ENCODE peak calls at places on chromosomes 3 and 15, in nine cellular contexts. R is NCI-H1092 treated with DMSO at 0.1 percent for 48 hours; L is NCI-H1105 treated with DMSO at 0.1 percent for 48 hours; O is activated CD4-positive, alpha-beta T cell treated with anti-CD3 and anti-CD28 coated beads for 48 hours; D is fibroblast of lung; V is AG09309; Z is mesenteric fat pad; Y is HT1080; K is activated T-helper 9 cell treated with anti-CD3 and anti-CD28 coated beads, Interleukin-2, amount 50 U/mL, for 16 hours. M is an unnamed sample.

GRCh38 chr3:141644931-141645330 is 93.2 kb upstream of the RNF7 start:
- DNase-seq in R (peak), L (peak), O (peak), D (peak), V (peak), Z (no peak), Y (peak), K (peak), M (no peak)

GRCh38 chr3:55795296-55795695 is 308.2 kb upstream of the WNT5A start:
- DNase-seq in R (no peak), L (no peak), O (no peak), D (no peak), V (no peak), Z (no peak), Y (no peak), K (no peak), M (no peak)

GRCh38 chr3:83926291-83926690 is 1032.5 kb upstream of the CADM2 start:
- DNase-seq in R (no peak), L (no peak), O (no peak), D (no peak), V (no peak), Z (no peak), Y (no peak), K (no peak), M (no peak)

GRCh38 chr3:153003860-153004259 is 158.2 kb upstream of the RAP2B start:
- DNase-seq in R (no peak), L (no peak), O (no peak), D (no peak), V (no peak), Z (no peak), Y (no peak), K (no peak), M (no peak)

GRCh38 chr3:161560006-161560637 is 63.5 kb downstream of the OTOL1 start:
- DNase-seq in R (peak), L (peak), O (peak), D (peak), V (no peak), Z (no peak), Y (peak), K (no peak), M (peak)

GRCh38 chr3:4980229-4981159 is 1.3 kb downstream of the BHLHE40 start:
- DNase-seq in R (peak), L (peak), O (peak), D (peak), V (peak), Z (peak), Y (peak), K (peak), M (peak)

GRCh38 chr3:27253831-27254230 is 115.4 kb downstream of the NEK10 start:
- DNase-seq in R (no peak), L (peak), O (peak), D (peak), V (peak), Z (no peak), Y (peak), K (no peak), M (peak)

GRCh38 chr3:169245631-169246030 is 417.9 kb downstream of the MECOM start:
- DNase-seq in R (no peak), L (no peak), O (no peak), D (no peak), V (no peak), Z (no peak), Y (no peak), K (no peak), M (no peak)

GRCh38 chr3:181725033-181725775 is 13.5 kb downstream of the SOX2 start:
- DNase-seq in R (no peak), L (no peak), O (no peak), D (no peak), V (no peak), Z (no peak), Y (no peak), K (no peak), M (no peak)

GRCh38 chr3:143793971-143794370 is 54.3 kb downstream of the SLC9A9 start:
- DNase-seq in R (no peak), L (no peak), O (no peak), D (no peak), V (no peak), Z (no peak), Y (no peak), K (no peak), M (no peak)

GRCh38 chr3:7546219-7546618 is 685.3 kb downstream of the GRM7 start:
- DNase-seq in R (no peak), L (no peak), O (no peak), D (peak), V (no peak), Z (no peak), Y (peak), K (no peak), M (no peak)

GRCh38 chr15:55685292-55685691 is 57.7 kb downstream of the PRTG start:
- DNase-seq in R (no peak), L (no peak), O (no peak), D (peak), V (peak), Z (no peak), Y (no peak), K (no peak), M (no peak)

GRCh38 chr15:65954289-65954741 is 85.0 kb downstream of the RAB11A start:
- DNase-seq in R (no peak), L (peak), O (no peak), D (no peak), V (no peak), Z (no peak), Y (peak), K (no peak), M (no peak)

GRCh38 chr15:42059661-42060476 is 34.5 kb downstream of the PLA2G4D start:
- DNase-seq in R (peak), L (peak), O (peak), D (peak), V (no peak), Z (peak), Y (peak), K (peak), M (no peak)

GRCh38 chr3:159726231-159726964 is 262.2 kb upstream of the IL12A start:
- DNase-seq in R (no peak), L (no peak), O (no peak), D (no peak), V (no peak), Z (no peak), Y (peak), K (no peak), M (no peak)

GRCh38 chr3:190718097-190718496 is 144.4 kb downstream of the GMNC start:
- DNase-seq in R (no peak), L (no peak), O (no peak), D (peak), V (no peak), Z (no peak), Y (peak), K (no peak), M (no peak)

GRCh38 chr3:66675383-66675782 is 174.6 kb upstream of the LRIG1 start:
- DNase-seq in R (no peak), L (no peak), O (no peak), D (no peak), V (peak), Z (no peak), Y (peak), K (no peak), M (no peak)

GRCh38 chr15:77052556-77052955 is 18.4 kb downstream of the TSPAN3 start:
- DNase-seq in R (no peak), L (no peak), O (no peak), D (no peak), V (no peak), Z (no peak), Y (no peak), K (no peak), M (no peak)

GRCh38 chr15:40763801-40764765 is at the start of gene GCHFR:
- DNase-seq in R (peak), L (no peak), O (peak), D (peak), V (no peak), Z (peak), Y (no peak), K (peak), M (no peak)

GRCh38 chr3:178095522-178095921 is 440.7 kb upstream of the KCNMB2 start:
- DNase-seq in R (no peak), L (no peak), O (no peak), D (no peak), V (no peak), Z (no peak), Y (no peak), K (no peak), M (no peak)

GRCh38 chr3:170976190-170976519 is 50.4 kb downstream of the SLC2A2 start:
- DNase-seq in R (no peak), L (no peak), O (no peak), D (no peak), V (no peak), Z (no peak), Y (peak), K (no peak), M (peak)

GRCh38 chr3:191388823-191389222 is 58.5 kb upstream of the UTS2B start:
- DNase-seq in R (no peak), L (no peak), O (no peak), D (peak), V (no peak), Z (no peak), Y (no peak), K (no peak), M (no peak)

GRCh38 chr3:42711491-42712343 is 9.1 kb upstream of the HHATL start:
- DNase-seq in R (no peak), L (no peak), O (no peak), D (no peak), V (no peak), Z (peak), Y (peak), K (no peak), M (no peak)

GRCh38 chr3:56921573-56922571 is 120.1 kb upstream of the ARHGEF3 start:
- DNase-seq in R (no peak), L (no peak), O (peak), D (peak), V (peak), Z (no peak), Y (no peak), K (no peak), M (no peak)

GRCh38 chr15:75349851-75350588 is 3.2 kb downstream of the NEIL1 start:
- DNase-seq in R (no peak), L (no peak), O (peak), D (no peak), V (no peak), Z (no peak), Y (peak), K (peak), M (no peak)

GRCh38 chr3:177816667-177817208 is 619.5 kb upstream of the TBL1XR1 start:
- DNase-seq in R (no peak), L (no peak), O (no peak), D (peak), V (no peak), Z (no peak), Y (peak), K (no peak), M (no peak)

M was measured in stromal cell of bone marrow.